ENCODE peak calls at places on chromosomes 7 and 10, in four cellular contexts. One of them, this sample, is unnamed.

GRCh38 chr7:95190515-95190914 is 133.8 kb downstream of the PON1 start:
- DNase-seq in IMR-90: no peak
- DNase-seq in neuronal stem cell: no peak
- DNase-seq in H1: no peak
- DNase-seq in this sample: no peak

GRCh38 chr10:34384363-34384762 is 430.7 kb downstream of the PARD3 start:
- DNase-seq in IMR-90: no peak
- DNase-seq in neuronal stem cell: no peak
- DNase-seq in H1: no peak
- DNase-seq in this sample: no peak

GRCh38 chr10:46022978-46023702 is 7.3 kb downstream of the NCOA4 start:
- DNase-seq in IMR-90: peak; percentile 93
- DNase-seq in neuronal stem cell: peak; percentile 76
- DNase-seq in H1: peak; percentile 88
- DNase-seq in this sample: peak; percentile 99

GRCh38 chr7:156156734-156157408 is 344.6 kb upstream of the SHH start:
- DNase-seq in IMR-90: no peak
- DNase-seq in neuronal stem cell: peak; percentile 27
- DNase-seq in H1: peak; percentile 75
- DNase-seq in this sample: no peak

GRCh38 chr7:133550811-133551210 is 297.9 kb downstream of the EXOC4 start:
- DNase-seq in IMR-90: no peak
- DNase-seq in neuronal stem cell: no peak
- DNase-seq in H1: no peak
- DNase-seq in this sample: no peak

GRCh38 chr10:103145860-103146466 is 47.1 kb downstream of the NT5C2 start:
- DNase-seq in IMR-90: peak; percentile 92
- DNase-seq in neuronal stem cell: no peak
- DNase-seq in H1: no peak
- DNase-seq in this sample: peak; percentile 85

GRCh38 chr7:131507592-131508331 is 48.7 kb downstream of the PODXL start:
- DNase-seq in IMR-90: peak; percentile 60
- DNase-seq in neuronal stem cell: peak; percentile 51
- DNase-seq in H1: peak; percentile 76
- DNase-seq in this sample: peak; percentile 63

GRCh38 chr10:71128311-71129010 is 83.9 kb upstream of the UNC5B start:
- DNase-seq in IMR-90: no peak
- DNase-seq in neuronal stem cell: no peak
- DNase-seq in H1: no peak
- DNase-seq in this sample: no peak

GRCh38 chr10:16887565-16887964 is 70.3 kb upstream of the RSU1 start:
- DNase-seq in IMR-90: peak; percentile 93
- DNase-seq in neuronal stem cell: no peak
- DNase-seq in H1: no peak
- DNase-seq in this sample: peak; percentile 65

GRCh38 chr7:12028508-12028907 is 182.6 kb upstream of the TMEM106B start:
- DNase-seq in IMR-90: peak; percentile 64
- DNase-seq in neuronal stem cell: no peak
- DNase-seq in H1: no peak
- DNase-seq in this sample: peak; percentile 24

GRCh38 chr7:34091330-34091917 is 186.1 kb downstream of the BMPER start:
- DNase-seq in IMR-90: peak; percentile 69
- DNase-seq in neuronal stem cell: peak; percentile 29
- DNase-seq in H1: peak; percentile 55
- DNase-seq in this sample: peak; percentile 43

DNA sequence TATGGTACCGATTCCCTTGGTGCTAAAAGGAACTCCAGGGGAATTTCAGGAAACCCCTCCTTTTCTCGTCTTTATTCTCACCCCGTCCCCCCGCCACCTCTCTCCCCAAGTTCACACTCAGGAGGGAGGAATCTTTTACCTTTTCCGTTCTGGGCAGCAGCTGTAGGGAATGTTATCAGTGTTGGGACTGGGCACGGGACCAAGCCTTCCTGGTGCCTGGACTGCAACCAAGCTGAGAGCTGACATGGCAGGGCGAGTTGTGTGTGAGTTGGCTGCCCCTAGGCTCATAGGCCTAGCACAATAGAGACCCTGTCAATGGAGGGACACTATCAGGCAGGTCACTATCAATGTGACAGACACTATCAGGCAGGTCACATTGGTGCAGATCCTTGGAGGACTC is 121.4 kb downstream of the TCF7L2 start:
- DNase-seq in IMR-90: peak; percentile 55
- DNase-seq in neuronal stem cell: no peak
- DNase-seq in H1: no peak
- DNase-seq in this sample: no peak
- H3K14ac ChIP-seq in IMR-90: no peak overlapping the region
- H3K14ac ChIP-seq in neuronal stem cell: peak overlapping the region; percentile 57
- H3K14ac ChIP-seq in H1: no peak overlapping the region
- H3K14ac ChIP-seq in this sample: no peak overlapping the region

GRCh38 chr10:133068111-133068740 is 19.5 kb upstream of the ADGRA1 start:
- DNase-seq in IMR-90: no peak
- DNase-seq in neuronal stem cell: no peak
- DNase-seq in H1: no peak
- DNase-seq in this sample: no peak
- H3K14ac ChIP-seq in IMR-90: no peak overlapping the region
- H3K14ac ChIP-seq in neuronal stem cell: no peak overlapping the region
- H3K14ac ChIP-seq in H1: no peak overlapping the region
- H3K14ac ChIP-seq in this sample: no peak overlapping the region

GRCh38 chr10:119516381-119517234 is 25.9 kb downstream of the RGS10 start:
- DNase-seq in IMR-90: no peak
- DNase-seq in neuronal stem cell: no peak
- DNase-seq in H1: no peak
- DNase-seq in this sample: peak; percentile 70

GRCh38 chr10:119517235-119518141 is 25.0 kb downstream of the RGS10 start:
- DNase-seq in IMR-90: peak; percentile 63
- DNase-seq in neuronal stem cell: no peak
- DNase-seq in H1: no peak
- DNase-seq in this sample: peak; percentile 86

GRCh38 chr10:119518176-119518575 is 24.3 kb downstream of the RGS10 start:
- DNase-seq in IMR-90: no peak
- DNase-seq in neuronal stem cell: no peak
- DNase-seq in H1: no peak
- DNase-seq in this sample: no peak

GRCh38 chr10:119520283-119520682 is 22.2 kb downstream of the RGS10 start:
- DNase-seq in IMR-90: no peak
- DNase-seq in neuronal stem cell: no peak
- DNase-seq in H1: no peak
- DNase-seq in this sample: no peak

DNA sequence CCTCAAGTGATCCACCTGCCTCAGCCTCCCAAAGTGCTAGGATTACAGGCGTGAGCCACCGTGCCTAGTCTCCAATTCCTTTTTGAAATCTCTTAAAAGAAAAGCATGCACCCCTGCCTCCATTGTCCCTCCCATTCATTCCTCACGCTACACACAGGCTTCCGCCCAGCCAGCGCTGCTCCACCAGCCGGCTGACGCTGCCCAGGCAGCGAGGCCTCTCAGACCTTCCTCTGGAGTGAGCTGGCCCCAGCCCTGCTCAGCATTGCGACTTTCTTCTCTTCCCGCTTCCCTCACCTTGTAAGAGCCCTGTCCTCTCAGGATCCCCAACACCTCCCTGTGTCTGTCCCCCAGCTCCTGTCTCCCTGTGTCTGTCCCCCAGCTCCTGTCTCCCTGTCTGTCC is 23.6 kb downstream of the RGS10 start:
- DNase-seq in IMR-90: no peak
- DNase-seq in neuronal stem cell: no peak
- DNase-seq in H1: no peak
- DNase-seq in this sample: peak; percentile 47
- H3K14ac ChIP-seq in IMR-90: no peak overlapping the region
- H3K14ac ChIP-seq in neuronal stem cell: peak overlapping the region; percentile 87
- H3K14ac ChIP-seq in H1: no peak overlapping the region
- H3K14ac ChIP-seq in this sample: no peak overlapping the region

GRCh38 chr10:3074985-3075600 is 7.7 kb downstream of the PFKP start:
- DNase-seq in IMR-90: no peak
- DNase-seq in neuronal stem cell: no peak
- DNase-seq in H1: no peak
- DNase-seq in this sample: no peak

GRCh38 chr10:3080608-3081007 is 13.3 kb downstream of the PFKP start:
- DNase-seq in IMR-90: no peak
- DNase-seq in neuronal stem cell: no peak
- DNase-seq in H1: no peak
- DNase-seq in this sample: no peak

GRCh38 chr10:3077506-3077905 is 10.2 kb downstream of the PFKP start:
- DNase-seq in IMR-90: no peak
- DNase-seq in neuronal stem cell: no peak
- DNase-seq in H1: no peak
- DNase-seq in this sample: no peak

GRCh38 chr10:3076138-3076537 is 8.8 kb downstream of the PFKP start:
- DNase-seq in IMR-90: no peak
- DNase-seq in neuronal stem cell: no peak
- DNase-seq in H1: no peak
- DNase-seq in this sample: no peak

DNA sequence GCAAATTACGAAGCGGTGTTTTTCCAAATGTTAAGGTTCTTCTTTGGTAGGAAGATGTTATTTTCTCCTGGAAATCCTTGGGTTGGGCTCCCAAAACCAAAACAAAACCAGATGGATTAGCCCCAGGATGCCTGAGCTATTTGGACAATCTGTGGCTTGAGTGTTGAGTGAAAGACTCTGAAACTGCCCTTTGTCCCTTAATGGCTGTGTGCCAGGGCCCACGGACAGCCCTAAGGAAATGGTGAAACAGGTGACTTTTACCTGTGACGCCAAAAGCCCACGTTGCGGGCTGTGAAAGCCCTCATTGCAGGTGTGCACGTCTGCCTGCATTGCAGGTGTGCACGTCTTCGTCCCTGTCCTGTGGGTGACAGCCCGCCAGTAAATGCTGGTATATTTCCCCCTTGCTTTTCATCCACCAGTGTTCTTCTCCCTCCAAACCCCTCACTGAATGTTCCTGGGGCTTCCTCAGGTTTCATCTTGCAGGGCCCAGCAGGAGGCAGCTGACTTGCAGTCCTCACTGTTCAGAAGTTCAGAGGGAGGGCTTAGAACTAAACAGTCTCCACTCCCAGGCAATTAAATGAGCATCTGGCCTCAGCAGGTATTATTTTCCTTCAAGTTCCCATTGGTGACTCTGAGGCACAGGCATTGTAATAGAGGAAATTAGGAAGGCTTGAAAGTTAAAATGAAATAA is 10.7 kb downstream of the PFKP start:
- DNase-seq in IMR-90: no peak
- DNase-seq in neuronal stem cell: no peak
- DNase-seq in H1: no peak
- DNase-seq in this sample: no peak
- H3K14ac ChIP-seq in IMR-90: no peak overlapping the region
- H3K14ac ChIP-seq in neuronal stem cell: no peak overlapping the region
- H3K14ac ChIP-seq in H1: no peak overlapping the region
- H3K14ac ChIP-seq in this sample: no peak overlapping the region

GRCh38 chr7:37945336-37945735 is 24.9 kb downstream of the EPDR1 start:
- DNase-seq in IMR-90: no peak
- DNase-seq in neuronal stem cell: no peak
- DNase-seq in H1: no peak
- DNase-seq in this sample: peak; percentile 74

GRCh38 chr7:37943905-37944736 is 23.7 kb downstream of the EPDR1 start:
- DNase-seq in IMR-90: no peak
- DNase-seq in neuronal stem cell: no peak
- DNase-seq in H1: no peak
- DNase-seq in this sample: no peak

GRCh38 chr7:37947138-37947839 is 26.8 kb downstream of the EPDR1 start:
- DNase-seq in IMR-90: no peak
- DNase-seq in neuronal stem cell: no peak
- DNase-seq in H1: no peak
- DNase-seq in this sample: no peak

GRCh38 chr7:37944737-37945054 is 24.3 kb downstream of the EPDR1 start:
- DNase-seq in IMR-90: no peak
- DNase-seq in neuronal stem cell: no peak
- DNase-seq in H1: no peak
- DNase-seq in this sample: no peak

DNA sequence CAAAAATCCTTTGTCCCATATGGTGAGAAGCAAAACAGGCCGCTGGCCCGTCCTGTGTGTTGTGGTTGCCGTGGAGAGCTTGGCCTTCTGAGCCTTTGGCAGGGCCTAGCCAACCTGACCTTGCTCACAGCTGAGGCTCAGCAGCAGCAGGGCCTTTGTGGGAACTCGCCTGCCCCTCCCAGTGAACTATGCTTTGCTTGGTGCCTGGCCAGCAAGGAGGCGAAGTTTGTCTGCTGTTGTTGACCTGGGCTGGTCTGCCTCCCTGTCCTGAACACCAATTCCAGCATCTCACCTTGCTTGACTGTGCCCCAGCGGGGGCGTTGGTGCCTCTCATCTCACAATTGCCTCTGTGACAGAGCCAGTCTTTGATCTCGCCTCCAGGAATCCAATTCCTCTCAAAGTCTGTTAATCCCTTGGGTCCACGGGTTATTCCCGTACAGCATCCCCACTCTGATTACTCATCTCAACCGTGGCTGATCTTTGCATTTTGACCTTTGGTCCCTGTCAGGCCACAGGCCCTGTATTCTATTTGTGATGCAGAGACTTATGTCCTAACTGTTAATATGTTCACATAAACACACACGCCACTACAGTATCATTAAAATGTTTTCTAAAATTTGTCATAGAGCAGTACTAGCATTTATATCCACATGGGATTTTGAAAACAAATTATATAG is 22.6 kb downstream of the EPDR1 start:
- DNase-seq in IMR-90: no peak
- DNase-seq in neuronal stem cell: peak; percentile 6
- DNase-seq in H1: peak; percentile 53
- DNase-seq in this sample: peak; percentile 18
- H3K14ac ChIP-seq in IMR-90: no peak overlapping the region
- H3K14ac ChIP-seq in neuronal stem cell: peak overlapping the region; percentile 25
- H3K14ac ChIP-seq in H1: no peak overlapping the region
- H3K14ac ChIP-seq in this sample: no peak overlapping the region

GRCh38 chr7:99301496-99301895 is 24.2 kb upstream of the ARPC1A start:
- DNase-seq in IMR-90: no peak
- DNase-seq in neuronal stem cell: no peak
- DNase-seq in H1: no peak
- DNase-seq in this sample: no peak
- H3K14ac ChIP-seq in IMR-90: no peak overlapping the region
- H3K14ac ChIP-seq in neuronal stem cell: peak overlapping the region; percentile 84
- H3K14ac ChIP-seq in H1: no peak overlapping the region
- H3K14ac ChIP-seq in this sample: no peak overlapping the region